ENCODE peak calls at places on chromosomes 6 and 20, in seven cellular contexts. One of them, this sample, is unnamed.

GRCh38 chr6:41469156-41469950 is 76.8 kb upstream of the FOXP4 start:
- DNase-seq in iris pigment epithelial cell: no peak
- DNase-seq in iPS DF 19.7: no peak
- DNase-seq in AML-193: no peak
- DNase-seq in WTC11: no peak
- DNase-seq in heart right ventricle: no peak
- DNase-seq in AG08396: no peak
- DNase-seq in this sample: peak; percentile 31

GRCh38 chr6:160088069-160088773 is 33.4 kb upstream of the SLC22A1 start:
- DNase-seq in iris pigment epithelial cell: peak; percentile 78
- DNase-seq in iPS DF 19.7: no peak
- DNase-seq in AML-193: no peak
- DNase-seq in WTC11: peak; percentile 63
- DNase-seq in heart right ventricle: peak; percentile 40
- DNase-seq in AG08396: peak; percentile 94
- DNase-seq in this sample: no peak

GRCh38 chr6:158219229-158219628 is 51.1 kb downstream of the GTF2H5 start:
- DNase-seq in iris pigment epithelial cell: peak; percentile 99
- DNase-seq in iPS DF 19.7: no peak
- DNase-seq in AML-193: peak; percentile 87
- DNase-seq in WTC11: no peak
- DNase-seq in heart right ventricle: no peak
- DNase-seq in AG08396: peak; percentile 82
- DNase-seq in this sample: no peak

GRCh38 chr6:3825851-3826581 is 23.2 kb upstream of the FAM50B start:
- DNase-seq in iris pigment epithelial cell: peak; percentile 97
- DNase-seq in iPS DF 19.7: no peak
- DNase-seq in AML-193: no peak
- DNase-seq in WTC11: no peak
- DNase-seq in heart right ventricle: peak; percentile 86
- DNase-seq in AG08396: peak; percentile 92
- DNase-seq in this sample: peak; percentile 90

GRCh38 chr6:89475634-89476033 is 42.7 kb downstream of the ANKRD6 start:
- DNase-seq in iris pigment epithelial cell: peak; percentile 14
- DNase-seq in iPS DF 19.7: no peak
- DNase-seq in AML-193: no peak
- DNase-seq in WTC11: no peak
- DNase-seq in heart right ventricle: no peak
- DNase-seq in AG08396: no peak
- DNase-seq in this sample: no peak

GRCh38 chr6:151652338-151652737 is 155.1 kb upstream of the ESR1 start:
- DNase-seq in iris pigment epithelial cell: no peak
- DNase-seq in iPS DF 19.7: no peak
- DNase-seq in AML-193: no peak
- DNase-seq in WTC11: no peak
- DNase-seq in heart right ventricle: no peak
- DNase-seq in AG08396: no peak
- DNase-seq in this sample: no peak

GRCh38 chr20:58906111-58906510 is 53.6 kb downstream of the GNAS start:
- DNase-seq in iris pigment epithelial cell: no peak
- DNase-seq in iPS DF 19.7: no peak
- DNase-seq in AML-193: no peak
- DNase-seq in WTC11: no peak
- DNase-seq in heart right ventricle: no peak
- DNase-seq in AG08396: no peak
- DNase-seq in this sample: no peak

GRCh38 chr20:20568604-20569205 is 143.7 kb downstream of the RALGAPA2 start:
- DNase-seq in iris pigment epithelial cell: peak; percentile 46
- DNase-seq in iPS DF 19.7: no peak
- DNase-seq in AML-193: no peak
- DNase-seq in WTC11: peak; percentile 19
- DNase-seq in heart right ventricle: no peak
- DNase-seq in AG08396: peak; percentile 38
- DNase-seq in this sample: no peak

GRCh38 chr6:167849846-167850459 is 23.2 kb downstream of the AFDN start:
- DNase-seq in iris pigment epithelial cell: peak; percentile 62
- DNase-seq in iPS DF 19.7: peak; percentile 89
- DNase-seq in AML-193: no peak
- DNase-seq in WTC11: no peak
- DNase-seq in heart right ventricle: no peak
- DNase-seq in AG08396: no peak
- DNase-seq in this sample: no peak

GRCh38 chr6:167995302-167995701 is 2.2 kb upstream of the KIF25 start:
- DNase-seq in iris pigment epithelial cell: no peak
- DNase-seq in iPS DF 19.7: no peak
- DNase-seq in AML-193: no peak
- DNase-seq in WTC11: no peak
- DNase-seq in heart right ventricle: no peak
- DNase-seq in AG08396: no peak
- DNase-seq in this sample: peak; percentile 63

GRCh38 chr6:39752835-39753744 is 27.9 kb upstream of the KIF6 start:
- DNase-seq in iris pigment epithelial cell: no peak
- DNase-seq in iPS DF 19.7: no peak
- DNase-seq in AML-193: no peak
- DNase-seq in WTC11: no peak
- DNase-seq in heart right ventricle: no peak
- DNase-seq in AG08396: no peak
- DNase-seq in this sample: no peak

GRCh38 chr20:8389381-8390368 is 257.6 kb downstream of the PLCB1 start:
- DNase-seq in iris pigment epithelial cell: peak; percentile 51
- DNase-seq in iPS DF 19.7: no peak
- DNase-seq in AML-193: peak; percentile 71
- DNase-seq in WTC11: no peak
- DNase-seq in heart right ventricle: no peak
- DNase-seq in AG08396: peak; percentile 14
- DNase-seq in this sample: no peak